ENCODE peak calls at places on chromosomes 7 and 10, in six cellular contexts. N is pons; V is amniotic stem cell; R is HCT116; X is activated naive CD4-positive, alpha-beta T cell treated with anti-CD3 and anti-CD28 coated beads for 36 hours; U is LHCN-M2. J is an unnamed sample.

GRCh38 chr7:16619979-16620408 is 25.6 kb downstream of the ANKMY2 start:
- DNase-seq in V (no peak), U (no peak), R (no peak), X (peak), N (no peak), J (no peak)

GRCh38 chr7:26653966-26654365 is 210.4 kb downstream of the SKAP2 start:
- DNase-seq in U (peak), R (no peak), N (peak), V (no peak), X (no peak), J (no peak)

GRCh38 chr10:110434477-110435096 is 63.1 kb upstream of the DUSP5 start:
- DNase-seq in V (no peak), U (no peak), N (no peak), X (no peak), R (no peak), J (no peak)

GRCh38 chr7:38411404-38411803 is 138.0 kb upstream of the TARP start:
- DNase-seq in V (no peak), X (no peak), R (peak), N (peak), U (peak), J (no peak)

GRCh38 chr7:128742206-128742605 is 3.0 kb downstream of the CALU start:
- DNase-seq in V (peak), X (no peak), N (no peak), R (no peak), U (peak), J (no peak)

GRCh38 chr10:35876248-35876647 is 234.2 kb upstream of the FZD8 start:
- DNase-seq in X (no peak), U (no peak), N (no peak), V (no peak), R (no peak), J (no peak)

GRCh38 chr7:26688936-26689506 is 175.4 kb downstream of the SKAP2 start:
- DNase-seq in R (no peak), U (no peak), N (no peak), X (no peak), V (no peak), J (no peak)

GRCh38 chr7:67484244-67484751 is 487.7 kb downstream of the TYW1 start:
- DNase-seq in U (peak), X (peak), R (peak), N (peak), V (peak), J (no peak)

GRCh38 chr10:77771450-77771849 is 133.8 kb upstream of the KCNMA1 start:
- DNase-seq in X (no peak), U (peak), V (no peak), R (no peak), N (no peak), J (no peak)

GRCh38 chr10:129929343-129930297 is 34.5 kb downstream of the EBF3 start:
- DNase-seq in X (no peak), V (no peak), U (no peak), N (no peak), R (no peak), J (no peak)

GRCh38 chr10:129417882-129418281 is 49.2 kb upstream of the MGMT start:
- DNase-seq in V (no peak), U (peak), N (no peak), X (no peak), R (no peak), J (no peak)

GRCh38 chr10:62096534-62096933 is 172.1 kb downstream of the RTKN2 start:
- DNase-seq in V (no peak), U (no peak), R (no peak), N (no peak), X (no peak), J (no peak)

GRCh38 chr10:101687088-101687487 is 7.9 kb downstream of the FBXW4 start:
- DNase-seq in R (no peak), X (no peak), V (no peak), U (peak), N (no peak), J (no peak)

GRCh38 chr7:99540542-99540941 is 11.4 kb downstream of the FAM200A start:
- DNase-seq in X (no peak), N (no peak), V (no peak), R (no peak), U (no peak), J (no peak)

GRCh38 chr7:101866328-101866727 is 48.9 kb downstream of the CUX1 start:
- DNase-seq in N (no peak), R (no peak), V (no peak), X (no peak), U (no peak), J (no peak)

GRCh38 chr7:2151801-2152612 is 80.7 kb downstream of the MAD1L1 start:
- DNase-seq in N (no peak), X (no peak), U (no peak), R (no peak), V (no peak), J (no peak)

GRCh38 chr7:112404321-112404720 is 45.9 kb upstream of the IFRD1 start:
- DNase-seq in X (no peak), N (no peak), V (no peak), R (no peak), U (no peak), J (no peak)

GRCh38 chr7:48255046-48255445 is 83.8 kb downstream of the ABCA13 start:
- DNase-seq in U (peak), X (peak), N (no peak), R (no peak), V (no peak), J (no peak)

GRCh38 chr7:106313456-106313891 is 28.7 kb upstream of the NAMPT start:
- DNase-seq in X (no peak), N (no peak), V (no peak), R (no peak), U (peak), J (no peak)

GRCh38 chr7:151271699-151272355 is 23.3 kb upstream of the SMARCD3 start:
- DNase-seq in N (peak), R (no peak), V (no peak), U (peak), X (no peak), J (no peak)

GRCh38 chr10:73339436-73339835 is 19.2 kb downstream of the CFAP70 start:
- DNase-seq in N (peak), U (no peak), R (no peak), V (no peak), X (no peak), J (no peak)

GRCh38 chr7:80244206-80244956 is 109.8 kb downstream of the GNAI1 start:
- DNase-seq in X (no peak), U (peak), R (no peak), N (peak), V (no peak), J (no peak)

GRCh38 chr10:86914734-86915133 is 42.7 kb downstream of the MMRN2 start:
- DNase-seq in N (no peak), U (no peak), X (no peak), V (no peak), R (no peak), J (no peak)

GRCh38 chr10:75429159-75429827 is 2.1 kb upstream of the LRMDA start:
- DNase-seq in U (no peak), X (no peak), V (no peak), R (no peak), N (no peak), J (no peak)

GRCh38 chr7:2025188-2025587 is 207.6 kb downstream of the MAD1L1 start:
- DNase-seq in R (no peak), N (no peak), X (no peak), V (no peak), U (no peak), J (no peak)

GRCh38 chr7:51482976-51483375 is 166.4 kb upstream of the COBL start:
- DNase-seq in V (no peak), R (no peak), N (no peak), U (no peak), X (no peak), J (no peak)

GRCh38 chr7:131190146-131190545 is 137.5 kb upstream of the MKLN1 start:
- DNase-seq in X (peak), N (peak), R (no peak), U (no peak), V (no peak), J (no peak)

GRCh38 chr7:55370001-55370400 is 4.9 kb downstream of the LANCL2 start:
- DNase-seq in N (no peak), U (peak), R (no peak), X (no peak), V (no peak), J (no peak)

J was measured in T-helper 17 cell.